ENCODE peak calls at places on chromosomes 4 and X, in six cellular contexts. G is lung; R is stimulated activated naive CD8-positive, alpha-beta T cell treated with anti-CD3 and anti-CD28 coated beads, Interleukin-15, Interleukin-2, amounts not matched to agents 100 U/mL and 50 U/mL, for 24 hours; A is activated naive CD8-positive, alpha-beta T cell treated with anti-CD3 and anti-CD28 coated beads, Interleukin-2, amount 50 U/mL, for 24 hours; Q is cardiac fibroblast; K is Daoy. V is an unnamed sample.

GRCh38 chrX:120749141-120749846 is 119.4 kb upstream of the C1GALT1C1 start:
- DNase-seq in R (no peak), K (no peak), G (no peak), A (no peak), Q (no peak), V (no peak)

GRCh38 chr4:17511041-17511949 is 595 bp downstream of the QDPR start:
- DNase-seq in K (peak), A (peak), G (peak), R (peak), Q (peak), V (peak)

GRCh38 chrX:131828482-131828881 is 194.6 kb upstream of the STK26 start:
- DNase-seq in K (no peak), A (no peak), G (no peak), Q (no peak), R (no peak), V (no peak)

GRCh38 chr4:147863111-147863747 is 131.3 kb downstream of the ARHGAP10 start:
- DNase-seq in R (no peak), G (no peak), K (no peak), A (no peak), Q (peak), V (no peak)

GRCh38 chr4:105840426-105841174 is 54.7 kb upstream of the NPNT start:
- DNase-seq in G (no peak), Q (no peak), R (no peak), K (no peak), A (no peak), V (no peak)

GRCh38 chr4:88697113-88697512 is 516 bp downstream of the NAP1L5 start:
- DNase-seq in A (peak), K (peak), Q (peak), R (peak), G (no peak), V (no peak)

GRCh38 chr4:70623301-70623700 is 5.2 kb upstream of the ENAM start:
- DNase-seq in K (no peak), Q (no peak), R (no peak), A (no peak), G (no peak), V (no peak)

GRCh38 chr4:122652379-122652778 is 31.5 kb upstream of the IL21 start:
- DNase-seq in K (peak), G (peak), Q (peak), R (peak), A (peak), V (no peak)

GRCh38 chr4:141459020-141459419 is 177.4 kb upstream of the IL15 start:
- DNase-seq in A (no peak), G (no peak), R (no peak), Q (no peak), K (no peak), V (no peak)

GRCh38 chr4:797066-797465 is 28.9 kb downstream of the CPLX1 start:
- DNase-seq in R (no peak), A (no peak), Q (no peak), G (no peak), K (no peak), V (no peak)

GRCh38 chr4:79959652-79960051 is 113.4 kb downstream of the ANTXR2 start:
- DNase-seq in Q (no peak), R (no peak), A (no peak), K (no peak), G (no peak), V (no peak)

GRCh38 chrX:136880003-136880451 is 498 bp downstream of the RBMX start:
- DNase-seq in A (no peak), R (peak), G (peak), K (peak), Q (peak), V (peak)

GRCh38 chr4:8854016-8854415 is 17.6 kb downstream of the HMX1 start:
- DNase-seq in Q (no peak), R (no peak), G (no peak), K (no peak), A (no peak), V (no peak)

GRCh38 chr4:80017125-80017854 is 55.7 kb downstream of the ANTXR2 start:
- DNase-seq in R (no peak), K (peak), Q (peak), G (no peak), A (no peak), V (no peak)

GRCh38 chrX:145613894-145614293 is 203.7 kb upstream of the SLITRK2 start:
- DNase-seq in Q (no peak), A (no peak), R (no peak), G (no peak), K (no peak), V (no peak)

GRCh38 chrX:119427024-119427794 is 28.1 kb downstream of the SLC25A43 start:
- DNase-seq in A (peak), Q (peak), R (peak), G (no peak), K (no peak), V (no peak)

GRCh38 chr4:73045894-73046293 is 23.6 kb downstream of the COX18 start:
- DNase-seq in Q (no peak), R (no peak), A (no peak), K (no peak), G (no peak), V (no peak)

GRCh38 chrX:24487576-24487975 is 22.5 kb downstream of the PDK3 start:
- DNase-seq in K (no peak), R (no peak), Q (no peak), A (no peak), G (no peak), V (no peak)

V was measured in activated CD4-positive, CD25-positive, alpha-beta regulatory T cell treated with anti-CD3 and anti-CD28 coated beads, Interleukin-2, amount 50 U/mL, for 72 hours.